ENCODE peak calls at places on chromosomes 6 and 20, in five cellular contexts. One of them, this sample, is unnamed. For H3K9me3 and H3K9me2, the result is how much of the 10 kb centered on the place peaks cover.

GRCh38 chr6:129882510-129883023 is 21.5 kb upstream of the TMEM244 start:
- DNase-seq in PC-9: no peak
- DNase-seq in hepatocyte: no peak
- DNase-seq in OCI-LY7: no peak
- DNase-seq in HCT116: no peak
- DNase-seq in this sample: no peak

GRCh38 chr20:60299951-60300350 is 341.7 kb downstream of the CDH26 start:
- DNase-seq in PC-9: no peak
- DNase-seq in HCT116: no peak
- DNase-seq in OCI-LY7: no peak
- DNase-seq in hepatocyte: no peak
- DNase-seq in this sample: no peak

GRCh38 chr6:125986956-125987617 is 747 bp downstream of the TRMT11 start:
- DNase-seq in PC-9: no peak
- DNase-seq in HCT116: peak
- DNase-seq in hepatocyte: peak
- DNase-seq in OCI-LY7: peak
- DNase-seq in this sample: peak

GRCh38 chr6:157964139-157964538 is 17.5 kb upstream of the SYNJ2 start:
- DNase-seq in hepatocyte: no peak
- DNase-seq in HCT116: no peak
- DNase-seq in PC-9: peak
- DNase-seq in OCI-LY7: no peak
- DNase-seq in this sample: peak

GRCh38 chr6:39790772-39791171 is 1.4 kb upstream of the DAAM2 start:
- DNase-seq in hepatocyte: no peak
- DNase-seq in OCI-LY7: no peak
- DNase-seq in HCT116: no peak
- DNase-seq in PC-9: no peak
- DNase-seq in this sample: no peak

GRCh38 chr6:107439418-107439817 is 19.9 kb downstream of the PDSS2 start:
- DNase-seq in HCT116: no peak
- DNase-seq in PC-9: no peak
- DNase-seq in OCI-LY7: no peak
- DNase-seq in hepatocyte: no peak
- DNase-seq in this sample: no peak

GRCh38 chr20:59020938-59021551 is 1.8 kb downstream of the TUBB1 start:
- DNase-seq in PC-9: peak
- DNase-seq in hepatocyte: no peak
- DNase-seq in OCI-LY7: no peak
- DNase-seq in HCT116: no peak
- DNase-seq in this sample: no peak

GRCh38 chr20:33337119-33337518 is 54.1 kb downstream of the BPIFB1 start:
- DNase-seq in OCI-LY7: no peak
- DNase-seq in HCT116: no peak
- DNase-seq in PC-9: no peak
- DNase-seq in hepatocyte: no peak
- DNase-seq in this sample: peak

GRCh38 chr6:118377711-118378414 is 170.2 kb upstream of the PLN start:
- DNase-seq in hepatocyte: no peak
- DNase-seq in OCI-LY7: no peak
- DNase-seq in HCT116: no peak
- DNase-seq in PC-9: no peak
- DNase-seq in this sample: no peak

GRCh38 chr6:22313796-22314195 is 17.0 kb upstream of the PRL start:
- DNase-seq in hepatocyte: no peak
- DNase-seq in OCI-LY7: no peak
- DNase-seq in HCT116: no peak
- DNase-seq in PC-9: no peak
- DNase-seq in this sample: no peak

GRCh38 chr20:52943185-52943841 is 28.8 kb upstream of the TSHZ2 start:
- DNase-seq in HCT116: no peak
- DNase-seq in PC-9: no peak
- DNase-seq in hepatocyte: peak
- DNase-seq in OCI-LY7: no peak
- DNase-seq in this sample: no peak

GRCh38 chr20:61728786-61729365 is 336.8 kb downstream of the TAF4 start:
- DNase-seq in PC-9: no peak
- DNase-seq in OCI-LY7: no peak
- DNase-seq in hepatocyte: no peak
- DNase-seq in HCT116: no peak
- DNase-seq in this sample: no peak

GRCh38 chr20:24820345-24820744 is 128.7 kb upstream of the CST7 start:
- DNase-seq in OCI-LY7: no peak
- DNase-seq in PC-9: no peak
- DNase-seq in HCT116: no peak
- DNase-seq in hepatocyte: no peak
- DNase-seq in this sample: no peak

GRCh38 chr20:34536798-34537394 is 20.7 kb downstream of the DYNLRB1 start:
- DNase-seq in hepatocyte: no peak
- DNase-seq in HCT116: no peak
- DNase-seq in PC-9: no peak
- DNase-seq in OCI-LY7: peak
- DNase-seq in this sample: peak

GRCh38 chr6:133951881-133952814 is 876 bp upstream of the TBPL1 start:
- DNase-seq in OCI-LY7: peak
- DNase-seq in hepatocyte: peak
- DNase-seq in HCT116: peak
- DNase-seq in PC-9: peak
- DNase-seq in this sample: peak

GRCh38 chr6:37140145-37140544 is 29.8 kb upstream of the PIM1 start:
- DNase-seq in hepatocyte: no peak
- DNase-seq in PC-9: no peak
- DNase-seq in OCI-LY7: no peak
- DNase-seq in HCT116: no peak
- DNase-seq in this sample: no peak

GRCh38 chr6:84135291-84135690 is 92.2 kb downstream of the CEP162 start:
- DNase-seq in PC-9: no peak
- DNase-seq in OCI-LY7: no peak
- DNase-seq in hepatocyte: no peak
- DNase-seq in HCT116: no peak
- DNase-seq in this sample: no peak

GRCh38 chr6:53282741-53283140 is 66.0 kb downstream of the ELOVL5 start:
- DNase-seq in PC-9: no peak
- DNase-seq in hepatocyte: no peak
- DNase-seq in OCI-LY7: no peak
- DNase-seq in HCT116: no peak
- DNase-seq in this sample: no peak

GRCh38 chr20:48787861-48788375 is 39.9 kb downstream of the PREX1 start:
- DNase-seq in HCT116: no peak
- DNase-seq in hepatocyte: no peak
- DNase-seq in OCI-LY7: peak
- DNase-seq in PC-9: peak
- DNase-seq in this sample: no peak

GRCh38 chr20:48717959-48718223 is 109.9 kb downstream of the PREX1 start:
- DNase-seq in PC-9: no peak
- DNase-seq in hepatocyte: no peak
- DNase-seq in OCI-LY7: no peak
- DNase-seq in HCT116: no peak
- DNase-seq in this sample: no peak

GRCh38 chr20:22180244-22180643 is 404.1 kb downstream of the FOXA2 start:
- DNase-seq in PC-9: no peak
- DNase-seq in hepatocyte: no peak
- DNase-seq in HCT116: no peak
- DNase-seq in OCI-LY7: peak
- DNase-seq in this sample: peak

GRCh38 chr6:80690611-80691090 is 584.2 kb downstream of the BCKDHB start:
- DNase-seq in PC-9: no peak
- DNase-seq in hepatocyte: no peak
- DNase-seq in OCI-LY7: no peak
- DNase-seq in HCT116: no peak
- DNase-seq in this sample: no peak

GRCh38 chr20:6074145-6074561 is 20.3 kb upstream of the LRRN4 start:
- DNase-seq in hepatocyte: peak
- DNase-seq in PC-9: no peak
- DNase-seq in OCI-LY7: peak
- DNase-seq in HCT116: no peak
- DNase-seq in this sample: peak

GRCh38 chr6:122789078-122789861 is at the start of gene SMPDL3A:
- DNase-seq in hepatocyte: peak
- DNase-seq in OCI-LY7: no peak
- DNase-seq in PC-9: peak
- DNase-seq in HCT116: peak
- DNase-seq in this sample: no peak

GRCh38 chr20:57308451-57309410 is 20.9 kb upstream of the SPO11 start:
- DNase-seq in HCT116: no peak
- DNase-seq in PC-9: peak
- DNase-seq in OCI-LY7: no peak
- DNase-seq in hepatocyte: no peak
- DNase-seq in this sample: peak

GRCh38 chr6:20403080-20403765 is 1.5 kb downstream of the E2F3 start:
- DNase-seq in OCI-LY7: peak
- DNase-seq in PC-9: peak
- DNase-seq in HCT116: peak
- DNase-seq in hepatocyte: peak
- DNase-seq in this sample: peak

GRCh38 chr6:71886184-71887005 is at the start of gene RIMS1:
- DNase-seq in HCT116: no peak
- DNase-seq in hepatocyte: peak
- DNase-seq in PC-9: no peak
- DNase-seq in OCI-LY7: no peak
- DNase-seq in this sample: peak

GRCh38 chr20:2865630-2866029 is 7.7 kb upstream of the PTPRA start:
- DNase-seq in OCI-LY7: peak
- DNase-seq in hepatocyte: no peak
- DNase-seq in PC-9: no peak
- DNase-seq in HCT116: no peak
- DNase-seq in this sample: peak

GRCh38 chr20:36861875-36862801 is 13.8 kb upstream of the TLDC2 start:
- DNase-seq in HCT116: peak
- DNase-seq in PC-9: peak
- DNase-seq in hepatocyte: peak
- DNase-seq in OCI-LY7: no peak
- DNase-seq in this sample: peak

GRCh38 chr6:167712332-167713087 is 114.2 kb upstream of the AFDN start:
- DNase-seq in OCI-LY7: no peak
- DNase-seq in PC-9: no peak
- DNase-seq in hepatocyte: no peak
- DNase-seq in HCT116: no peak
- DNase-seq in this sample: no peak

GRCh38 chr6:167714166-167714565 is 112.5 kb upstream of the AFDN start:
- DNase-seq in PC-9: no peak
- DNase-seq in OCI-LY7: no peak
- DNase-seq in hepatocyte: no peak
- DNase-seq in HCT116: no peak
- DNase-seq in this sample: no peak

GRCh38 chr6:167710521-167710920 is 116.2 kb upstream of the AFDN start:
- DNase-seq in HCT116: no peak
- DNase-seq in OCI-LY7: no peak
- DNase-seq in hepatocyte: no peak
- DNase-seq in PC-9: no peak
- DNase-seq in this sample: no peak

GRCh38 chr6:167713088-167713475 is 113.6 kb upstream of the AFDN start:
- DNase-seq in OCI-LY7: no peak
- DNase-seq in PC-9: no peak
- DNase-seq in HCT116: no peak
- DNase-seq in hepatocyte: no peak
- DNase-seq in this sample: no peak

GRCh38 chr6:167711784-167712183 is 114.9 kb upstream of the AFDN start:
- DNase-seq in hepatocyte: no peak
- DNase-seq in PC-9: no peak
- DNase-seq in OCI-LY7: no peak
- DNase-seq in HCT116: no peak
- DNase-seq in this sample: no peak
- H3K9me3 ChIP-seq in hepatocyte: under half
- H3K9me3 ChIP-seq in PC-9: under half
- H3K9me3 ChIP-seq in OCI-LY7: under half
- H3K9me3 ChIP-seq in HCT116: under half
- H3K9me3 ChIP-seq in this sample: under half

DNA sequence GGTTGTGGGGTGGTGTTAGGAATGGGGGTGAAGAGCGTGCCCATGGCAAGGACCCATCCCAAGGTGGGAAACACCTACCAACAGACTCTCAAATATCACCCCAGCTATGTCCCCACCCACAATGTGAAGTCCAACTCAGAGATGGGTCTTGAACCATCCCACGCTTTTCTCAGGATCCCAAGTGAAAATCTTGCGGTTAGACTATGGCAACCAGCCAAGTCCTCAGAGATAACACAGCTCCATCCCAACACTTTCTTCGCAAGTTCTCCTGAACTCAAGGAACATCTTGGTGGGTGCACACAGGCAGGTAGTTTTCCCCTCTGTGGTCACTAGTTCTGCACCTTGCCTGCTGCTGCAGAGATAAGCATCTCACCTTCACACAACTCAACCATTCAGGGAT is 116.0 kb downstream of the CDC5L start:
- DNase-seq in hepatocyte: no peak
- DNase-seq in OCI-LY7: no peak
- DNase-seq in PC-9: no peak
- DNase-seq in HCT116: no peak
- DNase-seq in this sample: no peak
- H3K9me2 ChIP-seq in hepatocyte: under half
- H3K9me2 ChIP-seq in OCI-LY7: under half
- H3K9me2 ChIP-seq in PC-9: under half
- H3K9me2 ChIP-seq in HCT116: under half
- H3K9me2 ChIP-seq in this sample: under half

GRCh38 chr20:15967334-15967733 is 605.9 kb downstream of the KIF16B start:
- DNase-seq in hepatocyte: no peak
- DNase-seq in HCT116: no peak
- DNase-seq in OCI-LY7: no peak
- DNase-seq in PC-9: no peak
- DNase-seq in this sample: no peak
- H3K9me3 ChIP-seq in hepatocyte: under half
- H3K9me3 ChIP-seq in HCT116: under half
- H3K9me3 ChIP-seq in OCI-LY7: under half
- H3K9me3 ChIP-seq in PC-9: under half
- H3K9me3 ChIP-seq in this sample: under half

GRCh38 chr20:62786100-62786499 is 10.2 kb upstream of the MRGBP start:
- DNase-seq in OCI-LY7: no peak
- DNase-seq in HCT116: no peak
- DNase-seq in PC-9: no peak
- DNase-seq in hepatocyte: no peak
- DNase-seq in this sample: no peak

GRCh38 chr20:62788607-62789006 is 7.7 kb upstream of the MRGBP start:
- DNase-seq in OCI-LY7: no peak
- DNase-seq in hepatocyte: no peak
- DNase-seq in HCT116: no peak
- DNase-seq in PC-9: no peak
- DNase-seq in this sample: no peak

GRCh38 chr20:62787329-62787728 is 8.9 kb upstream of the MRGBP start:
- DNase-seq in PC-9: no peak
- DNase-seq in HCT116: no peak
- DNase-seq in hepatocyte: no peak
- DNase-seq in OCI-LY7: no peak
- DNase-seq in this sample: no peak

GRCh38 chr20:62790075-62790474 is 6.2 kb upstream of the MRGBP start:
- DNase-seq in HCT116: no peak
- DNase-seq in OCI-LY7: no peak
- DNase-seq in PC-9: no peak
- DNase-seq in hepatocyte: no peak
- DNase-seq in this sample: no peak

DNA sequence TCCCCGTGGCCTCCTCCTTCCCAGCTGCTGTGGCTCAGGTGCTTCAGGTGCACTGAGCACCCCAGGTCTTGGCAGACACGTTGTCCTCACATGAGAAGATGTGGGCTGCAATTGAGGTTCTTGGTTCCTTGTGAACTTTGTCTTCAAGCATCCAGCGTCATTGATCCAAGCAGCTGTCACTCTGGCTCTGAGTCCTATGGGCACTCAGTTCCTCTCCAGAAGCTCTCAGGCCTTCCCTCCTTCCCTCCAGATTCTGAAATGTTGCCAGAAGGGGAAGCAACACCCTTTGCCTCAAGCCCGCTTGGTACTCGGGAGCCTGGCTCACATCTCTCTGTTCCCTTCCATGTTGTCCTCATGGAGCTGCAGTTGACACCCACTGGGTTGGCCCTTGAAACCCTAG is 8.4 kb upstream of the MRGBP start:
- DNase-seq in PC-9: no peak
- DNase-seq in hepatocyte: no peak
- DNase-seq in HCT116: no peak
- DNase-seq in OCI-LY7: no peak
- DNase-seq in this sample: no peak
- H3K9me2 ChIP-seq in PC-9: under half
- H3K9me2 ChIP-seq in hepatocyte: under half
- H3K9me2 ChIP-seq in HCT116: under half
- H3K9me2 ChIP-seq in OCI-LY7: under half
- H3K9me2 ChIP-seq in this sample: under half